ENCODE peak calls at places on chromosome 1, in eight cellular contexts. One of them, this sample, is unnamed.

GRCh38 chr1:208731976-208732821 is 488.0 kb upstream of the PLXNA2 start:
- DNase-seq in T-helper 9 cell: no peak
- DNase-seq in A549: no peak
- DNase-seq in trophoblast cell: no peak
- DNase-seq in psoas muscle: no peak
- DNase-seq in Daoy: no peak
- DNase-seq in activated T-cell treated with anti-CD3 and anti-CD28 coated beads, Interleukin-2, amount 50 U/mL, for 24 hours: no peak
- DNase-seq in kidney: no peak
- DNase-seq in this sample: no peak

GRCh38 chr1:21721271-21721985 is 52.3 kb upstream of the RAP1GAP start:
- DNase-seq in T-helper 9 cell: no peak
- DNase-seq in A549: no peak
- DNase-seq in trophoblast cell: no peak
- DNase-seq in psoas muscle: no peak
- DNase-seq in Daoy: no peak
- DNase-seq in activated T-cell treated with anti-CD3 and anti-CD28 coated beads, Interleukin-2, amount 50 U/mL, for 24 hours: no peak
- DNase-seq in kidney: no peak
- DNase-seq in this sample: no peak

GRCh38 chr1:227949341-227949921 is 1.7 kb upstream of the WNT9A start:
- DNase-seq in T-helper 9 cell: no peak
- DNase-seq in A549: no peak
- DNase-seq in trophoblast cell: no peak
- DNase-seq in psoas muscle: no peak
- DNase-seq in Daoy: no peak
- DNase-seq in activated T-cell treated with anti-CD3 and anti-CD28 coated beads, Interleukin-2, amount 50 U/mL, for 24 hours: peak
- DNase-seq in kidney: peak
- DNase-seq in this sample: no peak

GRCh38 chr1:230130172-230130944 is 63.3 kb downstream of the GALNT2 start:
- DNase-seq in T-helper 9 cell: no peak
- DNase-seq in A549: no peak
- DNase-seq in trophoblast cell: no peak
- DNase-seq in psoas muscle: no peak
- DNase-seq in Daoy: peak
- DNase-seq in activated T-cell treated with anti-CD3 and anti-CD28 coated beads, Interleukin-2, amount 50 U/mL, for 24 hours: no peak
- DNase-seq in kidney: no peak
- DNase-seq in this sample: peak

GRCh38 chr1:21124846-21125245 is 51.9 kb downstream of the EIF4G3 start:
- DNase-seq in T-helper 9 cell: no peak
- DNase-seq in A549: no peak
- DNase-seq in trophoblast cell: no peak
- DNase-seq in psoas muscle: no peak
- DNase-seq in Daoy: peak
- DNase-seq in activated T-cell treated with anti-CD3 and anti-CD28 coated beads, Interleukin-2, amount 50 U/mL, for 24 hours: no peak
- DNase-seq in kidney: no peak
- DNase-seq in this sample: no peak

GRCh38 chr1:57254006-57254405 is 169.9 kb downstream of the DAB1 start:
- DNase-seq in T-helper 9 cell: no peak
- DNase-seq in A549: no peak
- DNase-seq in trophoblast cell: peak
- DNase-seq in psoas muscle: no peak
- DNase-seq in Daoy: peak
- DNase-seq in activated T-cell treated with anti-CD3 and anti-CD28 coated beads, Interleukin-2, amount 50 U/mL, for 24 hours: no peak
- DNase-seq in kidney: no peak
- DNase-seq in this sample: peak

GRCh38 chr1:198462365-198463025 is 78.0 kb downstream of the ATP6V1G3 start:
- DNase-seq in T-helper 9 cell: no peak
- DNase-seq in A549: no peak
- DNase-seq in trophoblast cell: peak
- DNase-seq in psoas muscle: no peak
- DNase-seq in Daoy: peak
- DNase-seq in activated T-cell treated with anti-CD3 and anti-CD28 coated beads, Interleukin-2, amount 50 U/mL, for 24 hours: no peak
- DNase-seq in kidney: no peak
- DNase-seq in this sample: no peak

GRCh38 chr1:162204129-162204882 is 134.8 kb downstream of the NOS1AP start:
- DNase-seq in T-helper 9 cell: no peak
- DNase-seq in A549: no peak
- DNase-seq in trophoblast cell: no peak
- DNase-seq in psoas muscle: no peak
- DNase-seq in Daoy: no peak
- DNase-seq in activated T-cell treated with anti-CD3 and anti-CD28 coated beads, Interleukin-2, amount 50 U/mL, for 24 hours: no peak
- DNase-seq in kidney: no peak
- DNase-seq in this sample: no peak

GRCh38 chr1:20279507-20279906 is 11.2 kb upstream of the VWA5B1 start:
- DNase-seq in T-helper 9 cell: no peak
- DNase-seq in A549: peak
- DNase-seq in trophoblast cell: no peak
- DNase-seq in psoas muscle: no peak
- DNase-seq in Daoy: peak
- DNase-seq in activated T-cell treated with anti-CD3 and anti-CD28 coated beads, Interleukin-2, amount 50 U/mL, for 24 hours: no peak
- DNase-seq in kidney: peak
- DNase-seq in this sample: peak

GRCh38 chr1:222931018-222931417 is 116.2 kb downstream of the DISP1 start:
- DNase-seq in T-helper 9 cell: no peak
- DNase-seq in A549: no peak
- DNase-seq in trophoblast cell: no peak
- DNase-seq in psoas muscle: no peak
- DNase-seq in Daoy: no peak
- DNase-seq in activated T-cell treated with anti-CD3 and anti-CD28 coated beads, Interleukin-2, amount 50 U/mL, for 24 hours: no peak
- DNase-seq in kidney: no peak
- DNase-seq in this sample: no peak

GRCh38 chr1:156920233-156921052 is at the start of gene LRRC71:
- DNase-seq in T-helper 9 cell: peak
- DNase-seq in A549: peak
- DNase-seq in trophoblast cell: peak
- DNase-seq in psoas muscle: peak
- DNase-seq in Daoy: peak
- DNase-seq in activated T-cell treated with anti-CD3 and anti-CD28 coated beads, Interleukin-2, amount 50 U/mL, for 24 hours: peak
- DNase-seq in kidney: peak
- DNase-seq in this sample: no peak

GRCh38 chr1:227315500-227316346 is 2.6 kb downstream of the CDC42BPA start:
- DNase-seq in T-helper 9 cell: no peak
- DNase-seq in A549: peak
- DNase-seq in trophoblast cell: peak
- DNase-seq in psoas muscle: peak
- DNase-seq in Daoy: peak
- DNase-seq in activated T-cell treated with anti-CD3 and anti-CD28 coated beads, Interleukin-2, amount 50 U/mL, for 24 hours: no peak
- DNase-seq in kidney: no peak
- DNase-seq in this sample: peak

GRCh38 chr1:20172033-20172588 is 13.8 kb upstream of the UBXN10 start:
- DNase-seq in T-helper 9 cell: no peak
- DNase-seq in A549: no peak
- DNase-seq in trophoblast cell: no peak
- DNase-seq in psoas muscle: no peak
- DNase-seq in Daoy: no peak
- DNase-seq in activated T-cell treated with anti-CD3 and anti-CD28 coated beads, Interleukin-2, amount 50 U/mL, for 24 hours: no peak
- DNase-seq in kidney: peak
- DNase-seq in this sample: no peak

GRCh38 chr1:71785470-71785869 is 496.9 kb downstream of the NEGR1 start:
- DNase-seq in T-helper 9 cell: no peak
- DNase-seq in A549: no peak
- DNase-seq in trophoblast cell: no peak
- DNase-seq in psoas muscle: no peak
- DNase-seq in Daoy: no peak
- DNase-seq in activated T-cell treated with anti-CD3 and anti-CD28 coated beads, Interleukin-2, amount 50 U/mL, for 24 hours: no peak
- DNase-seq in kidney: no peak
- DNase-seq in this sample: no peak

GRCh38 chr1:16172964-16173446 is 17.1 kb upstream of the EPHA2 start:
- DNase-seq in T-helper 9 cell: no peak
- DNase-seq in A549: peak
- DNase-seq in trophoblast cell: peak
- DNase-seq in psoas muscle: no peak
- DNase-seq in Daoy: peak
- DNase-seq in activated T-cell treated with anti-CD3 and anti-CD28 coated beads, Interleukin-2, amount 50 U/mL, for 24 hours: no peak
- DNase-seq in kidney: peak
- DNase-seq in this sample: peak